ENCODE peak calls at places on chromosome 2, in seven cellular contexts. P is HepG2, G is GM12878, U is H1, D is SK-N-SH, M is GM12891, J is K562. H is an unnamed sample.

GRCh38 chr2:20451346-20451745 is 4.5 kb downstream of the RHOB start:
- DNase-seq in M (no peak), J (no peak), D (no peak), P (no peak), G (no peak), U (no peak), H (no peak)

GRCh38 chr2:71939588-71940535 is 207.8 kb downstream of the CYP26B1 start:
- DNase-seq in J (no peak), U (peak), G (no peak), M (no peak), D (no peak), P (no peak), H (no peak)

GRCh38 chr2:42920446-42921161 is 128.2 kb upstream of the HAAO start:
- DNase-seq in P (no peak), U (no peak), J (no peak), G (no peak), D (no peak), M (no peak), H (no peak)

GRCh38 chr2:239311132-239312040 is 89.4 kb downstream of the HDAC4 start:
- DNase-seq in J (no peak), M (no peak), D (no peak), U (peak), P (no peak), G (no peak), H (no peak)

GRCh38 chr2:71313016-71313766 is 18.4 kb upstream of the ZNF638 start:
- DNase-seq in P (no peak), J (no peak), G (no peak), U (no peak), D (no peak), M (no peak), H (no peak)

GRCh38 chr2:52210611-52211010 is 1178.7 kb upstream of the NRXN1 start:
- DNase-seq in D (no peak), G (no peak), U (no peak), P (no peak), J (no peak), M (no peak), H (no peak)

GRCh38 chr2:19982268-19982667 is 7.6 kb downstream of the WDR35 start:
- DNase-seq in P (peak), G (no peak), M (no peak), U (no peak), J (no peak), D (no peak), H (no peak)

GRCh38 chr2:26380281-26380680 is 21.4 kb upstream of the DRC1 start:
- DNase-seq in D (peak), G (no peak), U (no peak), M (no peak), J (no peak), P (no peak), H (no peak)

GRCh38 chr2:68225119-68225632 is 27.2 kb downstream of the PPP3R1 start:
- DNase-seq in J (peak), D (peak), G (peak), U (no peak), P (peak), M (no peak), H (no peak)

GRCh38 chr2:129723277-129724020 is 256.0 kb upstream of the RAB6C start:
- DNase-seq in M (no peak), G (no peak), U (no peak), P (no peak), J (no peak), D (no peak), H (no peak)

GRCh38 chr2:212973347-212973746 is 178.1 kb downstream of the IKZF2 start:
- DNase-seq in D (no peak), M (no peak), J (no peak), P (no peak), U (no peak), G (no peak), H (no peak)

GRCh38 chr2:229173810-229174359 is 97.2 kb downstream of the PID1 start:
- DNase-seq in M (no peak), U (no peak), D (no peak), G (no peak), J (no peak), P (no peak), H (no peak)

GRCh38 chr2:239769574-239770145 is 255.5 kb downstream of the NDUFA10 start:
- DNase-seq in G (no peak), U (no peak), J (no peak), P (no peak), M (no peak), D (no peak), H (no peak)

GRCh38 chr2:201618744-201619654 is 24.3 kb downstream of the TMEM237 start:
- DNase-seq in M (no peak), D (peak), G (no peak), P (no peak), J (peak), U (no peak), H (no peak)

GRCh38 chr2:201872576-201872975 is 66.2 kb downstream of the CDK15 start:
- DNase-seq in P (no peak), J (no peak), M (no peak), U (no peak), D (no peak), G (no peak), H (no peak)

GRCh38 chr2:120729410-120730052 is 6.1 kb upstream of the GLI2 start:
- DNase-seq in J (no peak), P (no peak), D (no peak), U (no peak), G (no peak), M (no peak), H (no peak)

GRCh38 chr2:239895669-239896068 is 129.5 kb downstream of the NDUFA10 start:
- DNase-seq in G (no peak), D (no peak), U (no peak), P (no peak), M (no peak), J (no peak), H (no peak)

GRCh38 chr2:203878060-203878459 is 10.5 kb downstream of the CTLA4 start:
- DNase-seq in D (no peak), U (no peak), J (no peak), M (no peak), P (no peak), G (no peak), H (no peak)

GRCh38 chr2:217168396-217168795 is 308.5 kb upstream of the TNP1 start:
- DNase-seq in J (no peak), U (no peak), M (no peak), P (no peak), D (no peak), G (no peak), H (no peak)

GRCh38 chr2:19048593-19049264 is 309.7 kb downstream of the OSR1 start:
- DNase-seq in M (no peak), G (no peak), U (no peak), D (no peak), P (peak), J (no peak), H (no peak)

GRCh38 chr2:68832161-68832869 is 38.9 kb downstream of the BMP10 start:
- DNase-seq in D (no peak), J (peak), G (peak), M (no peak), P (no peak), U (peak), H (no peak)

GRCh38 chr2:240963065-240963375 is 35.4 kb upstream of the SNED1 start:
- DNase-seq in G (no peak), U (no peak), D (no peak), P (no peak), M (no peak), J (no peak), H (no peak)

GRCh38 chr2:238493880-238494572 is 67.3 kb downstream of the ASB1 start:
- DNase-seq in M (peak), P (no peak), J (no peak), D (no peak), G (no peak), U (peak), H (no peak)

GRCh38 chr2:79512442-79513401 is at the start of gene CTNNA2:
- DNase-seq in J (peak), D (peak), P (peak), G (no peak), M (peak), U (peak), H (peak)

GRCh38 chr2:21891191-21891590 is 767.4 kb downstream of the TDRD15 start:
- DNase-seq in U (no peak), G (no peak), M (no peak), D (no peak), P (no peak), J (no peak), H (no peak)

GRCh38 chr2:21895200-21895599 is 771.4 kb downstream of the TDRD15 start:
- DNase-seq in U (no peak), J (no peak), P (no peak), D (no peak), G (no peak), M (no peak), H (no peak)

GRCh38 chr2:21890041-21890440 is 766.3 kb downstream of the TDRD15 start:
- DNase-seq in M (no peak), P (peak), D (no peak), J (no peak), U (no peak), G (no peak), H (no peak)

DNA sequence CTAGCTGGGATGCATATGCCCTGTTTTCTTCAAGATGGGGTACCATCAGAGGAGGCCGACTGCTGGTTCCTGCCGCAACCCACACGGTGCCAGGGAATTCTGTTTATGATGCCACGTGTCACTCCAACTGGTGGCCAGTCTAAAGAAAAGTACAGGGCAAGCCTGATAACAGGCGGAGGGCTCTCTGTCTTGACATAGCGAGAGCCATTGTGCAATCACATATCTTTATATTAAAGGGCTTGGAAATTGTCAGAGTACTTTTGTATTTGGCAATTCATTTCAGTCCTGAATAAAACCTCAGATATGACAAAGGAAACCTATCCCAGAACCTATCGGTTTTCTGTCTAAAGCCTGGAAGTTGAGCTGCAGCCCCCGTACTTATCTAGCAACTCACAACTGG is 768.4 kb downstream of the TDRD15 start:
- DNase-seq in J (no peak), M (no peak), D (no peak), P (no peak), U (no peak), G (no peak), H (no peak)
- TF ChIP-seq TAF1 in J (no peak), M (no peak), D (no peak), P (no peak), U (no peak), G (no peak), H (no peak)

GRCh38 chr2:159285433-159285832 is 1.1 kb downstream of the WDSUB1 start:
- DNase-seq in J (no peak), P (no peak), D (no peak), U (no peak), G (no peak), M (no peak), H (no peak)

GRCh38 chr2:159286709-159287441 is 372 bp upstream of the WDSUB1 start:
- DNase-seq in G (peak), P (peak), D (peak), J (peak), U (peak), M (peak), H (peak)

GRCh38 chr2:159283529-159283928 is 3.0 kb downstream of the WDSUB1 start:
- DNase-seq in J (no peak), M (no peak), D (no peak), P (no peak), G (no peak), U (no peak), H (no peak)

GRCh38 chr2:159287733-159288132 is 1.2 kb upstream of the WDSUB1 start:
- DNase-seq in U (no peak), J (no peak), P (no peak), G (no peak), M (no peak), D (no peak), H (no peak)

GRCh38 chr2:159285929-159286708 is at the start of gene WDSUB1:
- DNase-seq in U (peak), G (no peak), P (peak), M (peak), J (peak), D (peak), H (peak)
- TF ChIP-seq POLR2AphosphoS5 in U (no peak), G (no peak), P (no peak), M (no peak), J (no peak), D (no peak), H (no peak)

GRCh38 chr2:15359716-15360531 is 201.2 kb downstream of the NBAS start:
- DNase-seq in G (no peak), P (peak), D (no peak), U (no peak), J (no peak), M (no peak), H (no peak)
- TF ChIP-seq TAF1 in G (no peak), P (no peak), D (no peak), U (no peak), J (no peak), M (no peak), H (no peak)

GRCh38 chr2:133780099-133780996 is 212.1 kb upstream of the NCKAP5 start:
- DNase-seq in P (peak), D (peak), U (peak), G (peak), J (peak), M (peak), H (no peak)
- TF ChIP-seq POLR2AphosphoS5 in P (no peak), D (no peak), U (no peak), G (no peak), J (no peak), M (no peak), H (no peak)

GRCh38 chr2:205613970-205614559 is 68.2 kb upstream of the NRP2 start:
- DNase-seq in U (no peak), P (no peak), J (no peak), G (no peak), D (peak), M (no peak), H (no peak)
- TF ChIP-seq TAF1 in U (no peak), P (no peak), J (no peak), G (no peak), D (no peak), M (no peak), H (no peak)

H was measured in GM12892.